ENCODE peak calls at places on chromosomes 7 and 10, in five cellular contexts. D is HepG2, H is transverse colon, B is H1, W is ovary. Z is an unnamed sample.

GRCh38 chr7:106896268-106896667 is 31.2 kb downstream of the PIK3CG start:
- DNase-seq in W (no peak), B (no peak), D (no peak), H (no peak), Z (no peak)

GRCh38 chr10:62075912-62076311 is 174.4 kb downstream of the ARID5B start:
- DNase-seq in B (no peak), W (no peak), H (no peak), D (no peak), Z (no peak)

GRCh38 chr10:118278649-118279048 is 63.5 kb downstream of the FAM204A start:
- DNase-seq in B (no peak), W (no peak), H (no peak), D (no peak), Z (no peak)

GRCh38 chr7:158881731-158882130 is 25.4 kb downstream of the DYNC2I1 start:
- DNase-seq in W (no peak), H (no peak), B (no peak), D (no peak), Z (no peak)

GRCh38 chr7:111091623-111092370 is 870 bp downstream of the LRRN3 start:
- DNase-seq in B (no peak), D (no peak), W (no peak), H (no peak), Z (no peak)

GRCh38 chr7:146701166-146701565 is 584.6 kb downstream of the CNTNAP2 start:
- DNase-seq in B (no peak), H (no peak), D (no peak), W (no peak), Z (no peak)

GRCh38 chr10:24240001-24240751 is 31.2 kb downstream of the KIAA1217 start:
- DNase-seq in H (no peak), B (no peak), D (peak; percentile 39), W (no peak), Z (no peak)

GRCh38 chr10:115402690-115403089 is 309.5 kb downstream of the ATRNL1 start:
- DNase-seq in W (no peak), H (no peak), B (no peak), D (no peak), Z (no peak)

GRCh38 chr7:75536491-75536890 is 44.4 kb downstream of the SPDYE5 start:
- DNase-seq in D (no peak), H (no peak), W (no peak), B (no peak), Z (no peak)

GRCh38 chr10:132136097-132136521 is 50.6 kb upstream of the DPYSL4 start:
- DNase-seq in H (no peak), D (no peak), B (no peak), W (no peak), Z (no peak)

GRCh38 chr10:124996127-124996853 is 54.4 kb downstream of the ZRANB1 start:
- DNase-seq in W (peak; percentile 7), B (no peak), H (no peak), D (no peak), Z (no peak)

GRCh38 chr7:91504919-91505318 is 240.7 kb downstream of the FZD1 start:
- DNase-seq in D (no peak), W (no peak), H (no peak), B (no peak), Z (no peak)

GRCh38 chr10:32386623-32387022 is 39.7 kb upstream of the EPC1 start:
- DNase-seq in H (no peak), W (no peak), D (no peak), B (no peak), Z (no peak)

DNA sequence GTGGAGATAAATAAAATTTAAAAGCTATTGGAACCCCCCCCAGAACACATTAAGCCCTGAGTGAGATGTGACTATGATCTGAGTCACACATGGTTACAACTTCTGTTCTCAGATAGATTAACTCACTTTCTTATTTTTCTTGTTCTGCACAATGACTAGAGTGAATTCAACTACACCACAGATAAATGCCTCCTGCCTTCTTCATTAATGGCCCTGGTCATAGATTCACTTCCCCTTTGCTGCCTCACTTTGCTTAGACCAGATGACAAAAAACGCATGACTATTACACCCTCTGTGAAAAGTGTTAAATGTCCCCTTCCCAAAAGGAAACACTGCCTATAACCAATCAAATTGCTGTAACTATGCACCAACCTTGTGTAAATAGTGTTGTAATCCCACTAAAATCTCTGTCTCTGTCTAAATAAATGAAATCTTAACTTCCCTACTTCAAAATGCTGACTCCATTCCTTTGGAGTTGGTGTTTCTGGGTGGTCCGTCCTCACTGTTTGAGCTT is 49.4 kb downstream of the AKR1D1 start:
- DNase-seq in D (no peak), W (no peak), H (no peak), B (no peak), Z (no peak)
- TF ChIP-seq EP300 in D (no peak), W (no peak), H (no peak), B (no peak), Z (no peak)

GRCh38 chr7:88226886-88227516 is 7.2 kb upstream of the SRI start:
- DNase-seq in W (no peak), B (no peak), H (peak; percentile 83), D (peak; percentile 90), Z (peak; percentile 60)
- TF ChIP-seq POLR2A in W (no peak), B (no peak), H (peak; percentile 90), D (no peak), Z (no peak)

DNA sequence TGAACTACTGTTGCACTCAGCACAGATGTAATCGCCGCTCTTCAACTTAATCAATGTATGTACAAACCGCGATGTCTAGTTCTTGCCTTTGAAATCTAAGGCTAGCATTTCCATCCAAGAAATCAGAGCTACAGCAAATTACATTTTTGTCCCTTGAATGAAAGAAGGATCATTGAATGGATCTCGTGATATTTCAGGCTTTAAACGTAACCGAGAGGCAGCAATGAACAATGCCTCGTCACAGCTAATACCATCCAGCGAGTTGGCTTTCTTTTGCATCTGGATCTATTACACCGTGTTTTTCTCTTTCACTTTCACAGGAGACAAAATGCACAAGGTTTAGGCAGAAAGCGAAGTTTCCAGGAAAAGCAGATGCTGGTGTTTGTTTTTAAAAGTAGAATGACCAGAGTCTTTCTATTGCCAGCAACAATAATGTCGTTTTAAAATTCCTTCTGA is 5.5 kb downstream of the SKIDA1 start:
- DNase-seq in H (no peak), B (no peak), W (no peak), D (no peak), Z (no peak)
- H3K4me1 ChIP-seq in H (peaks cover 17% of the 10 kb centered on the region), B (peaks cover 30% of the 10 kb centered on the region), W (peaks cover 7% of the 10 kb centered on the region), D (peaks cover 58% of the 10 kb centered on the region), Z (peaks cover 47% of the 10 kb centered on the region)

GRCh38 chr10:12704488-12704887 is 297.0 kb downstream of the CCDC3 start:
- DNase-seq in W (no peak), H (no peak), B (no peak), D (no peak), Z (no peak)
- TF ChIP-seq EP300 in W (no peak), H (no peak), B (no peak), D (no peak), Z (no peak)

Z was measured in stomach.